ENCODE peak calls at places on chromosome 20, in eight cellular contexts. Y is cardiac fibroblast, U is spleen, H is colonic mucosa, N is neural crest cell, A is uterus, R is B cell, T is MCF 10A. V is an unnamed sample.

GRCh38 chr20:2879148-2879547 is 5.9 kb downstream of the PTPRA start:
- DNase-seq in Y (peak; percentile 80), U (no peak), H (no peak), N (no peak), A (no peak), R (no peak), T (peak; percentile 66), V (peak; percentile 57)

GRCh38 chr20:41029150-41029872 is 689 bp downstream of the TOP1 start:
- DNase-seq in Y (peak; percentile 20), U (peak; percentile 91), H (peak; percentile 40), N (peak; percentile 15), A (peak; percentile 36), R (no peak), T (peak; percentile 30), V (no peak)

GRCh38 chr20:3560578-3560977 is 89.8 kb downstream of the ATRN start:
- DNase-seq in Y (no peak), U (no peak), H (no peak), N (no peak), A (no peak), R (no peak), T (peak; percentile 5), V (no peak)

GRCh38 chr20:61170921-61171320 is 81.1 kb upstream of the CDH4 start:
- DNase-seq in Y (no peak), U (no peak), H (no peak), N (no peak), A (no peak), R (no peak), T (no peak), V (no peak)

GRCh38 chr20:9916776-9917175 is 77.9 kb upstream of the PAK5 start:
- DNase-seq in Y (no peak), U (no peak), H (no peak), N (no peak), A (no peak), R (no peak), T (no peak), V (no peak)

GRCh38 chr20:25547063-25547462 is 38.3 kb downstream of the NINL start:
- DNase-seq in Y (no peak), U (no peak), H (no peak), N (no peak), A (no peak), R (no peak), T (no peak), V (no peak)

GRCh38 chr20:62500237-62500864 is 24.6 kb upstream of the GATA5 start:
- DNase-seq in Y (peak; percentile 57), U (peak; percentile 94), H (peak; percentile 80), N (peak; percentile 91), A (peak; percentile 78), R (peak; percentile 82), T (peak; percentile 63), V (peak; percentile 55)

GRCh38 chr20:44706371-44707258 is 8.6 kb upstream of the CCN5 start:
- DNase-seq in Y (peak; percentile 48), U (no peak), H (no peak), N (no peak), A (peak; percentile 60), R (no peak), T (no peak), V (no peak)

GRCh38 chr20:49291200-49291599 is 13.3 kb upstream of the ZNFX1 start:
- DNase-seq in Y (no peak), U (no peak), H (no peak), N (no peak), A (no peak), R (no peak), T (no peak), V (no peak)

GRCh38 chr20:39124064-39124463 is 161.9 kb downstream of the DHX35 start:
- DNase-seq in Y (no peak), U (no peak), H (no peak), N (no peak), A (no peak), R (no peak), T (peak; percentile 45), V (peak; percentile 62)

DNA sequence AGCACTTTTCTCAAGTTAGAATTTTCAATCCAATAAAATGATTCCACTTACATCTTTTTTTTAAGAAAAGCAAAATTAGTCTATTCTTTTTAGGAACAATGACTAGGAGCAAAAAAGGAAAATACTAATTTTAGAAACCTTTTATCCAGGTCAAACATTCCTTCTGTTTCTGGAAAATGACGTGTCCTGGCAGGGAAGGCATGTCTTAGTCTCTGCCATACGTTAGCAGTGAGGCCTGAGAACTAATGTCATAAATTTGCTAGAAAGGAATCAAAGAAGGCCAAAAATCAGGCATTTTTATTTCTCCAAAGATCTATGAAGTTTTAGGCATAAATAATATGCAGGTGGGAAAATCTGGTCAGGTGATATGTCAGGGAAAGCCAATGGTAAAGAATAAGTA is 21.2 kb downstream of the BCAS1 start:
- DNase-seq in Y (peak; percentile 11), U (no peak), H (no peak), N (no peak), A (no peak), R (no peak), T (no peak), V (no peak)
- TF ChIP-seq CTCF in Y (no peak), U (no peak), H (no peak), N (no peak), A (no peak), R (no peak), T (no peak), V (no peak)

GRCh38 chr20:23532533-23532932 is 35.8 kb downstream of the CST9L start:
- DNase-seq in Y (no peak), U (no peak), H (no peak), N (no peak), A (no peak), R (no peak), T (no peak), V (no peak)

GRCh38 chr20:23530937-23531567 is 37.2 kb downstream of the CST9L start:
- DNase-seq in Y (no peak), U (no peak), H (no peak), N (no peak), A (no peak), R (no peak), T (no peak), V (no peak)

GRCh38 chr20:23524146-23524545 is 33.2 kb downstream of the CST8 start:
- DNase-seq in Y (no peak), U (no peak), H (no peak), N (no peak), A (no peak), R (no peak), T (no peak), V (no peak)

GRCh38 chr20:23528867-23529431 is 38.0 kb downstream of the CST8 start:
- DNase-seq in Y (no peak), U (no peak), H (no peak), N (no peak), A (no peak), R (no peak), T (peak; percentile 51), V (peak; percentile 75)

GRCh38 chr20:23526850-23527249 is 35.9 kb downstream of the CST8 start:
- DNase-seq in Y (no peak), U (no peak), H (no peak), N (no peak), A (no peak), R (no peak), T (no peak), V (no peak)
- TF ChIP-seq CTCF in Y (no peak), U (no peak), H (no peak), N (no peak), A (no peak), R (no peak), T (no peak), V (no peak)

GRCh38 chr20:45840700-45841198 is 7.2 kb downstream of the SNX21 start:
- DNase-seq in Y (no peak), U (no peak), H (no peak), N (no peak), A (no peak), R (no peak), T (no peak), V (no peak)
- TF ChIP-seq CTCF in Y (no peak), U (no peak), H (no peak), N (no peak), A (no peak), R (no peak), T (no peak), V (no peak)

GRCh38 chr20:23670361-23670760 is 18.5 kb downstream of the CST4 start:
- DNase-seq in Y (no peak), U (no peak), H (no peak), N (no peak), A (no peak), R (no peak), T (no peak), V (no peak)
- TF ChIP-seq CTCF in Y (no peak), U (no peak), H (no peak), N (no peak), A (no peak), R (no peak), T (no peak), V (no peak)

GRCh38 chr20:33490023-33490933 is at the start of gene CBFA2T2:
- DNase-seq in Y (peak; percentile 76), U (no peak), H (peak; percentile 67), N (no peak), A (no peak), R (peak; percentile 55), T (peak; percentile 54), V (peak; percentile 67)
- TF ChIP-seq CTCF in Y (no peak), U (no peak), H (no peak), N (no peak), A (no peak), R (no peak), T (no peak), V (no peak)

GRCh38 chr20:36483205-36483918 is 58.0 kb upstream of the MYL9 start:
- DNase-seq in Y (no peak), U (no peak), H (no peak), N (no peak), A (no peak), R (no peak), T (no peak), V (no peak)

GRCh38 chr20:36480456-36481048 is 60.8 kb upstream of the MYL9 start:
- DNase-seq in Y (no peak), U (no peak), H (no peak), N (no peak), A (no peak), R (no peak), T (no peak), V (no peak)

GRCh38 chr20:36479938-36480337 is 61.4 kb upstream of the MYL9 start:
- DNase-seq in Y (no peak), U (no peak), H (no peak), N (no peak), A (no peak), R (no peak), T (no peak), V (no peak)

GRCh38 chr20:36482044-36482473 is 59.3 kb upstream of the MYL9 start:
- DNase-seq in Y (no peak), U (no peak), H (no peak), N (no peak), A (no peak), R (no peak), T (no peak), V (no peak)

DNA sequence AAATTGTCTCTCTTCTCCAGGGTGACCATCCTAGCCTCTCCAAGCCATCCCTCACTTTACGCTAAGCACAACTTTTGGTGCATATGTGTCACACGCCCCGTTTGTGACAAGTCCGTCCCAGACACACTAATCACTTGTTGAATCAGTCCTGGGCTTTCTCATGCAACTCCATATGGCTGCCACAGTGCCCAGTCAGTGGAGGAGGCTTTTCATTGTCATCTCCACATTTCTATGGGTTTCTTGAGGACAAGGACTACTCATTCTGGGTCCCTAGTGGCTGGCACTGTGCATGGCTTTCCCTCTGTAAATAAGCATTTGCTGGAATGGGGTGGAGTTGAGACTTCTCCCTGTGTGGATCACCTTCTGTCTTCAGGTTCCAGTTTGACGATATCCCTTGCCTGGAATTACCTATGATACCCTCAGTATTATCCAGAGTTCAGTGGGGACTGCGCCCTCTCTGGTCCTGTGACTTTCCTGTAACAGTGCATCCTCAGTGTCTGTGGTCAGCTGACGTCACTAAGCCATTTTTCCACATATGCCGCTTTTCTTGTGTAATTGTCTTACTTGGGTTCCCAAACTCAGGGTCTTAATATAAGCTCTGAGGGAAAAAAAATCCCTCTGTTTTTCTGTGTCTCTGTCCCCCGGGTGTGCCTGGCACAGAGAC is 59.8 kb upstream of the MYL9 start:
- DNase-seq in Y (no peak), U (no peak), H (no peak), N (no peak), A (no peak), R (no peak), T (no peak), V (no peak)
- TF ChIP-seq CTCF in Y (peak; percentile 4), U (no peak), H (no peak), N (peak; percentile 24), A (no peak), R (no peak), T (no peak), V (peak; percentile 24)